ENCODE peak calls at places on chromosomes 16 and 17, in seven cellular contexts. W, E, G, R, O, K and P are unnamed samples.

GRCh38 chr17:7849185-7850117 is 5.4 kb upstream of the TMEM88 start:
- DNase-seq in K (no peak), G (no peak), R (no peak), E (no peak), O (no peak), W (no peak), P (no peak)

GRCh38 chr17:50845260-50846147 is 10.1 kb downstream of the WFIKKN2 start:
- DNase-seq in R (peak; percentile 31), W (peak; percentile 60), O (peak; percentile 51), G (no peak), E (no peak), K (peak; percentile 48), P (peak; percentile 36)

GRCh38 chr17:6569391-6570302 is 13.3 kb upstream of the PITPNM3 start:
- DNase-seq in O (no peak), W (no peak), E (peak; percentile 36), R (no peak), G (no peak), K (no peak), P (no peak)

GRCh38 chr17:2921443-2921842 is 125.2 kb downstream of the RAP1GAP2 start:
- DNase-seq in O (peak; percentile 51), G (no peak), R (no peak), K (no peak), E (no peak), W (no peak), P (no peak)

GRCh38 chr16:56424791-56425438 is 430 bp downstream of the AMFR start:
- DNase-seq in W (no peak), K (no peak), G (peak; percentile 42), R (peak; percentile 21), O (peak; percentile 61), E (peak; percentile 63), P (peak; percentile 45)

GRCh38 chr17:46135126-46135812 is 58.0 kb downstream of the KANSL1 start:
- DNase-seq in W (no peak), K (no peak), E (no peak), R (no peak), G (no peak), O (no peak), P (no peak)

GRCh38 chr17:6796017-6796886 is 20.2 kb downstream of the FBXO39 start:
- DNase-seq in O (peak; percentile 19), E (no peak), K (no peak), R (no peak), W (no peak), G (no peak), P (no peak)

GRCh38 chr17:55420776-55421178 is 858 bp downstream of the MMD start:
- DNase-seq in W (no peak), E (peak; percentile 56), O (peak; percentile 53), K (no peak), G (peak; percentile 32), R (peak; percentile 46), P (no peak)

GRCh38 chr16:71746442-71747046 is 22.0 kb upstream of the PHLPP2 start:
- DNase-seq in W (peak; percentile 52), O (peak; percentile 54), K (peak; percentile 12), R (peak; percentile 49), G (no peak), E (no peak), P (no peak)

GRCh38 chr17:46795379-46795952 is 23.0 kb downstream of the WNT3 start:
- DNase-seq in G (no peak), K (peak; percentile 88), W (no peak), R (no peak), E (no peak), O (no peak), P (no peak)

GRCh38 chr16:75062944-75063444 is 53.6 kb downstream of the LDHD start:
- DNase-seq in E (no peak), K (peak; percentile 36), W (no peak), O (no peak), G (no peak), R (no peak), P (no peak)

GRCh38 chr17:8922451-8922850 is 43.1 kb downstream of the PIK3R5 start:
- DNase-seq in G (no peak), R (peak; percentile 17), O (no peak), K (peak; percentile 25), E (no peak), W (peak; percentile 75), P (no peak)

GRCh38 chr17:70119545-70119944 is 44.5 kb downstream of the KCNJ16 start:
- DNase-seq in O (no peak), R (no peak), G (no peak), E (no peak), K (no peak), W (no peak), P (no peak)
- H2BK120ac ChIP-seq in O (no peak overlapping the region), R (no peak overlapping the region), G (no peak overlapping the region), E (no peak overlapping the region), K (no peak overlapping the region), W (no peak overlapping the region), P (no peak overlapping the region)

DNA sequence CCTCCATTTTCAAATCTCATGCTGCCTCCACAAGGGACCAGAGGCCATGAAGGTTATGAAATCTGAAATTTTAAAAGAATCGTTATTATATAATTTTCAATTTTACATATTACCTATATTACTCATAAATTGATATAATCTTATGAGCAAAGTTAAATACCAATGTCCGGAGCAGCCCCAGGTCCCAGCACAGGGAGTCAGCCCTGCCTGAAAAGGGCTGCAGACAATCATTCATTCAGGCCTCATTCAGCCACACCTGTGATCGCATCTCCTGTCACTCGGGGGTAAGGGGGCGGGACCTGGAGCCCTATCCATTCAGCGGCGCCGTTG is 172.5 kb downstream of the AHSP start:
- DNase-seq in W (no peak), O (no peak), K (no peak), G (no peak), R (no peak), E (no peak), P (peak; percentile 94)
- H2BK120ac ChIP-seq in W (no peak overlapping the region), O (no peak overlapping the region), K (no peak overlapping the region), G (no peak overlapping the region), R (no peak overlapping the region), E (no peak overlapping the region), P (no peak overlapping the region)

DNA sequence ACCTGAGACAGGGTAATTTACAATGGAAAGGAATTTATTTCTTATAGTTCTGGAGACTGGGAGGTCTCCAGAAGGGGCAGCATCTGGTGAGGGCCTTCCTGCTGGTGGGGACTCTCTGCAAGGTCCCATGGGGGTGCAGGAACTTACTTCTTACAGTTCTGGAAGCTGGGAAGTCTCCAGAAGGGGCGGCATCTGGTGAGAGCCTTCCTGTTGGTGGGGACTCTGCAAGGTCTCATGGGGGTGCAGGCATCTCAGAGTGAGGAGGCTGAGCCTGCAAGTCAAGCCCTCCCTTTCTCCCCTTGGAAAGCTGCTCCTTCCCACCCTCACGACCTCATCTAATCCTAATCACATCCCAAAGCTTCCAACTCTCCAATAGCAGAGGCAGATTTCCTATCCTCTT is 157.4 kb downstream of the FOXL1 start:
- DNase-seq in R (no peak), E (no peak), G (no peak), K (no peak), O (no peak), W (no peak), P (no peak)
- H2BK120ac ChIP-seq in R (no peak overlapping the region), E (no peak overlapping the region), G (no peak overlapping the region), K (no peak overlapping the region), O (no peak overlapping the region), W (no peak overlapping the region), P (no peak overlapping the region)

GRCh38 chr17:80836971-80837481 is 154.6 kb upstream of the CHMP6 start:
- DNase-seq in R (no peak), O (no peak), W (no peak), E (no peak), K (no peak), G (no peak), P (no peak)
- H2BK120ac ChIP-seq in R (no peak overlapping the region), O (no peak overlapping the region), W (no peak overlapping the region), E (no peak overlapping the region), K (no peak overlapping the region), G (no peak overlapping the region), P (no peak overlapping the region)

GRCh38 chr16:70267516-70267915 is 15.8 kb upstream of the EXOSC6 start:
- DNase-seq in E (peak; percentile 69), R (peak; percentile 56), G (no peak), K (no peak), W (peak; percentile 55), O (peak; percentile 79), P (peak; percentile 72)
- H2BK120ac ChIP-seq in E (no peak overlapping the region), R (no peak overlapping the region), G (no peak overlapping the region), K (no peak overlapping the region), W (no peak overlapping the region), O (no peak overlapping the region), P (no peak overlapping the region)

DNA sequence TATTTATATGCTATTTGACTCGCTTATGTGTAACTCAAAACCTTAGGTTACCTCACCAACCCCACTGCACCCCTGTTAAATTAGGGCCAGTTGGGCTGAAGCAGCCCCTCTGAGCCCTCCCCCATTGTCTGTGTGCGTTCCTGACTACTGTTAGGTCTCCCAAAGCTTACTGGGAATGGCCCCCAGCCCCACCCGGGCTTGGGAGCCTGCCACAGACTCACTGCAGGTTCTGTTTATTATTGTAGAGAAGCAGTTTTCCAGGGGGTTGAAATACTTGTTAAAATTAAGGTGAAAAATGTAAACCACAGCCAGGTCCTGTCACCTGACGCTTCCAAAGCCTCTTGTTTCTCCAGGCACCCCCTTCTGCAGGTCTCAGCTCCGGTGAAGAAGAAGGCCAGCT is 151.7 kb downstream of the FOXL1 start:
- DNase-seq in K (no peak), G (no peak), E (no peak), O (no peak), W (no peak), R (no peak), P (no peak)
- H2BK120ac ChIP-seq in K (no peak overlapping the region), G (no peak overlapping the region), E (no peak overlapping the region), O (no peak overlapping the region), W (no peak overlapping the region), R (no peak overlapping the region), P (no peak overlapping the region)

GRCh38 chr16:30085820-30086219 is 5.9 kb downstream of the TBX6 start:
- DNase-seq in G (no peak), O (peak; percentile 78), W (no peak), R (no peak), K (no peak), E (no peak), P (no peak)

GRCh38 chr16:30086291-30087140 is 5.2 kb downstream of the TBX6 start:
- DNase-seq in O (no peak), G (no peak), K (no peak), R (no peak), W (no peak), E (no peak), P (no peak)

GRCh38 chr16:30088832-30089624 is 2.7 kb downstream of the TBX6 start:
- DNase-seq in E (no peak), O (peak; percentile 42), G (no peak), W (no peak), R (no peak), K (no peak), P (no peak)

GRCh38 chr16:30088237-30088831 is 3.4 kb downstream of the TBX6 start:
- DNase-seq in R (no peak), K (no peak), E (no peak), W (no peak), O (no peak), G (no peak), P (no peak)

DNA sequence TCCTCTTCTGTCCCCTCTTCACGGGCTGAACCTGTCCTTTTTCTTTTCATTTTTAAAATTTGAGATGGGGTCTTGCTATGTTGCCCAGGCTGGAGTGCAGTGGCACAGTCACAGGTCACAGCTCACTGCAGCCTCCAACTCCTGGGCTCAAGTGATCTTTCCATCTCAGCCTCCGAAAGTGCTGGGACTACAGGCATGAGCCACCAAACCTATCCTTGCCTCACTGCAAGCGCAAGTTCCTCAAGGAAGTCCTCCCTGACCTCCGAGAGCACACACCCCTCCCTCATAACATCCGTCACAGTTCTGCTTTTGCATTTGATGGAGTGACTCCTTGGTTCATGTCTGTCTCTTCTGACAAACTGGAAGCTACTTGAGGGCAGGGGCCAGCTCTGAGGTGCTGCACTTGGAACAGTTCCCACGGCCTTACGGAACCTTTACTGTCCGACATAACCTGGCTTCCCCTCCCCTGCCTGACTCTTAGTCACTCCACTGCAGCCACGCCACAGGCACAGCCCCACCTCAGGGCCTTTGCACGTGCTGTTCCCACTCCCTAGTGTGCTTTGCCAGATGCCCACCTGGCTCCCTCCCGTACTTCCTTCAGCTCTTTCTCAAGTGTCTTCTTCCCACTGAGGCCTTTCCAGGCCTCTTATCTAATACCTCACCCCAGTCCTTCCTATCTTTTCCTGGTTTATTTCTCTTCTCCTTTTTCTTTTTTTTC is 4.4 kb downstream of the TBX6 start:
- DNase-seq in R (no peak), W (no peak), K (no peak), G (no peak), O (no peak), E (no peak), P (no peak)
- H2BK120ac ChIP-seq in R (no peak overlapping the region), W (no peak overlapping the region), K (no peak overlapping the region), G (no peak overlapping the region), O (no peak overlapping the region), E (no peak overlapping the region), P (no peak overlapping the region)